ENCODE peak calls at places on chromosome 17, in seven cellular contexts. C, M, T, V, P, J and D are unnamed samples.

GRCh38 chr17:21089933-21090888 is 36.6 kb upstream of the DHRS7B start:
- DNase-seq in V (no peak), P (no peak), C (no peak), M (no peak), J (no peak), T (no peak), D (no peak)

GRCh38 chr17:40564195-40564882 is 933 bp downstream of the CCR7 start:
- DNase-seq in J (no peak), V (no peak), P (no peak), C (no peak), M (no peak), T (no peak), D (no peak)

GRCh38 chr17:67280279-67280678 is 35.3 kb upstream of the HELZ start:
- DNase-seq in T (no peak), P (no peak), V (peak), M (peak), J (peak), C (peak), D (no peak)

GRCh38 chr17:78725448-78726021 is 56.5 kb downstream of the CYTH1 start:
- DNase-seq in V (no peak), J (no peak), M (no peak), T (no peak), C (no peak), P (no peak), D (no peak)

GRCh38 chr17:17765359-17765758 is 71.4 kb downstream of the SREBF1 start:
- DNase-seq in J (no peak), C (no peak), M (no peak), P (no peak), V (no peak), T (no peak), D (no peak)

GRCh38 chr17:77571562-77571981 is 386.9 kb upstream of the TNRC6C start:
- DNase-seq in C (no peak), J (peak), M (no peak), V (no peak), T (peak), P (no peak), D (no peak)

GRCh38 chr17:68719431-68719830 is 118.3 kb upstream of the FAM20A start:
- DNase-seq in J (peak), P (no peak), T (no peak), V (no peak), C (no peak), M (no peak), D (no peak)

GRCh38 chr17:78159575-78160158 is 8.7 kb upstream of the SYNGR2 start:
- DNase-seq in V (no peak), P (no peak), M (no peak), J (peak), T (no peak), C (peak), D (peak)

GRCh38 chr17:42809250-42809649 is 10.6 kb downstream of the CNTD1 start:
- DNase-seq in C (no peak), V (no peak), M (peak), T (peak), P (no peak), J (peak), D (peak)

GRCh38 chr17:409308-409847 is 56.8 kb upstream of the RPH3AL start:
- DNase-seq in J (no peak), T (no peak), P (no peak), V (no peak), C (no peak), M (no peak), D (no peak)
- H3K27ac ChIP-seq in J (no peak), T (peak), P (no peak), V (peak), C (peak), M (peak), D (peak)

GRCh38 chr17:11170901-11171300 is 70.1 kb upstream of the SHISA6 start:
- DNase-seq in C (no peak), J (no peak), V (no peak), T (no peak), M (no peak), P (no peak), D (no peak)
- TF ChIP-seq CTCF in C (no peak), J (no peak), V (no peak), T (no peak), M (no peak), P (no peak), D (no peak)

GRCh38 chr17:28342313-28342712 is 6.8 kb downstream of the TNFAIP1 start:
- DNase-seq in V (no peak), J (no peak), P (no peak), C (no peak), T (no peak), M (no peak), D (no peak)
- H3K4me3 ChIP-seq in V (no peak), J (no peak), P (no peak), C (no peak), T (no peak), M (no peak), D (no peak)

GRCh38 chr17:34252138-34252889 is 2.8 kb upstream of the CCL2 start:
- DNase-seq in C (no peak), J (peak), P (no peak), V (peak), T (peak), M (peak), D (peak)
- H3K27ac ChIP-seq in C (no peak), J (peak), P (no peak), V (peak), T (peak), M (peak), D (peak)

DNA sequence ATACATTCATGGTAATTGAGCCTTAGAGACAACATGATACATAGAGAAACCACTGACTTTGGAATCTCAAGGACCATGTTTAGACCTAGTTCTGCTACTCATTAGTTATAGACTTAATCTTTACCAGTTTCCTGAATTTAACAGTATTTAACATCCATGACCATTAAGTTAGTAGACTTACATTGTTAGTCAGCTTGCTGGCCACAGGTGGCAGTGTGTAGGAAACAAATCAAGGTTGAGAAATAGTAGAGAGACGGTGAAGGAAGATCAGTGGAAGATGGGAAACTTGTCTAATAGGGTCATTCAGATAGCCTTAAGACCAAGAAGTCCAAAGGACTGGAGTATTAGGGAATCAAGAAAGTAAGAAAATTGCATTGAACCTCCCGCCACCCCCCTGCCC is 31.0 kb downstream of the OMG start:
- DNase-seq in V (no peak), C (no peak), J (no peak), T (no peak), P (no peak), M (no peak), D (no peak)
- TF ChIP-seq CTCF in V (no peak), C (no peak), J (no peak), T (no peak), P (peak), M (no peak), D (peak)

GRCh38 chr17:48144976-48145798 is 37.6 kb downstream of the SNX11 start:
- DNase-seq in V (no peak), T (no peak), M (no peak), P (no peak), C (no peak), J (no peak), D (no peak)
- H3K4me3 ChIP-seq in V (no peak), T (no peak), M (no peak), P (no peak), C (no peak), J (no peak), D (no peak)

GRCh38 chr17:7467498-7467897 is 11.9 kb downstream of the ZBTB4 start:
- DNase-seq in M (no peak), P (no peak), T (no peak), C (no peak), V (no peak), J (no peak), D (no peak)
- H3K27ac ChIP-seq in M (peak), P (no peak), T (no peak), C (no peak), V (peak), J (peak), D (no peak)

DNA sequence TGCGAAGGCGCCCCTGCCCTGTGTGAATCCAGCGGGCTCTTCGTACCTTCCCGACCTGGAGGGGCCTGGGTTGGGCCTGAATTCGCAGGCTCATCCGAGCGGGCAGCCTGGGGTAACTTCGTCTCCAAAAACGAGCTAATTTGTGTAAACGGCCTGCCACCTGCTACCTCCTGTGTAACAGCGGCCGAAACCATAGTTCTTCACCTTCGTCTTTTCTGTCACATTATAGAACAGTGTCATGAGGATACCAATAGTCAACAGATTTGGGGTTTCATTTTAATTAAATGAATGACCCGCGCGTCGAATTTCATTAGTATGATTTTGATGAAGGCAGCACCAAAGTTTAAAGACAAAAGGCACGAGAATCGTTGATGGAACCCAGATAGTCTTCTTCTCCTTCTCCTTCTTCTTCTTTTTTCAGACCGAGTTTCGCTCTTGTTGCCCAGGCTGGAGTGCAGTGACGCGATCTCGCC is 469 bp upstream of the CENPV start:
- DNase-seq in V (no peak), M (no peak), J (no peak), T (no peak), P (no peak), C (no peak), D (no peak)
- TF ChIP-seq CTCF in V (no peak), M (no peak), J (no peak), T (no peak), P (no peak), C (no peak), D (no peak)

GRCh38 chr17:998111-998510 is 1.2 kb downstream of the TIMM22 start:
- DNase-seq in P (no peak), T (no peak), C (no peak), V (no peak), M (no peak), J (no peak), D (no peak)
- H3K4me3 ChIP-seq in P (peak), T (peak), C (peak), V (peak), M (no peak), J (peak), D (peak)

GRCh38 chr17:50270430-50271172 is 3.7 kb upstream of the TMEM92 start:
- DNase-seq in T (no peak), M (peak), V (no peak), C (no peak), J (peak), P (peak), D (peak)
- H3K27ac ChIP-seq in T (no peak), M (peak), V (peak), C (no peak), J (peak), P (no peak), D (peak)